ENCODE peak calls at places on chromosomes 12 and 14, in six cellular contexts. D, K, N, H, F and E are unnamed samples.

GRCh38 chr12:107610030-107610859 is 75.4 kb upstream of the PWP1 start:
- DNase-seq in D (no peak), K (peak; percentile 48), N (peak; percentile 19), H (no peak), F (no peak), E (peak; percentile 38)

GRCh38 chr12:104569348-104570173 is 112.8 kb downstream of the CHST11 start:
- DNase-seq in D (peak; percentile 86), K (no peak), N (no peak), H (no peak), F (no peak), E (no peak)

GRCh38 chr12:5650804-5651461 is 219.0 kb downstream of the NTF3 start:
- DNase-seq in D (no peak), K (no peak), N (no peak), H (no peak), F (no peak), E (no peak)

GRCh38 chr14:86221755-86222154 is 691.8 kb downstream of the FLRT2 start:
- DNase-seq in D (no peak), K (peak; percentile 50), N (no peak), H (no peak), F (no peak), E (peak; percentile 11)

GRCh38 chr12:119208626-119209061 is 29.9 kb downstream of the HSPB8 start:
- DNase-seq in D (no peak), K (peak; percentile 38), N (peak; percentile 82), H (peak; percentile 53), F (peak; percentile 83), E (peak; percentile 53)

GRCh38 chr12:95774311-95775045 is 16.1 kb downstream of the NTN4 start:
- DNase-seq in D (no peak), K (peak; percentile 79), N (no peak), H (no peak), F (no peak), E (no peak)

GRCh38 chr14:35878272-35879140 is 52.4 kb downstream of the BRMS1L start:
- DNase-seq in D (no peak), K (peak; percentile 93), N (no peak), H (peak; percentile 42), F (peak; percentile 31), E (peak; percentile 68)

GRCh38 chr12:113002155-113002554 is 23.8 kb downstream of the OAS2 start:
- DNase-seq in D (no peak), K (no peak), N (no peak), H (no peak), F (no peak), E (no peak)

GRCh38 chr12:104166465-104166864 is 28.5 kb upstream of the NFYB start:
- DNase-seq in D (no peak), K (peak; percentile 60), N (peak; percentile 9), H (no peak), F (peak; percentile 13), E (no peak)

GRCh38 chr12:25995906-25996305 is 37.4 kb downstream of the RASSF8 start:
- DNase-seq in D (no peak), K (peak; percentile 60), N (no peak), H (no peak), F (no peak), E (no peak)

GRCh38 chr14:104345316-104346111 is 207.1 kb downstream of the KIF26A start:
- DNase-seq in D (no peak), K (no peak), N (no peak), H (no peak), F (no peak), E (no peak)

GRCh38 chr12:21910642-21911041 is 30.6 kb downstream of the ABCC9 start:
- DNase-seq in D (no peak), K (no peak), N (no peak), H (no peak), F (no peak), E (no peak)

GRCh38 chr14:94009767-94010166 is 12.7 kb downstream of the CCDC197 start:
- DNase-seq in D (no peak), K (peak; percentile 63), N (no peak), H (no peak), F (no peak), E (peak; percentile 22)

GRCh38 chr12:67893003-67893402 is 96.2 kb upstream of the IFNG-AS1 start:
- DNase-seq in D (no peak), K (no peak), N (no peak), H (no peak), F (no peak), E (no peak)

GRCh38 chr14:103102689-103103260 is 8.2 kb downstream of the EXOC3L4 start:
- DNase-seq in D (no peak), K (no peak), N (no peak), H (no peak), F (no peak), E (no peak)

GRCh38 chr14:91889477-91890211 is 22.3 kb upstream of the TC2N start:
- DNase-seq in D (no peak), K (no peak), N (peak; percentile 50), H (no peak), F (peak; percentile 59), E (no peak)

GRCh38 chr12:8078400-8078799 is 3.7 kb upstream of the NECAP1 start:
- DNase-seq in D (no peak), K (peak; percentile 87), N (no peak), H (peak; percentile 31), F (peak; percentile 20), E (peak; percentile 54)

GRCh38 chr12:7693793-7694192 is 1.8 kb downstream of the GDF3 start:
- DNase-seq in D (no peak), K (no peak), N (no peak), H (no peak), F (no peak), E (no peak)

GRCh38 chr12:111438501-111438900 is 32.8 kb downstream of the SH2B3 start:
- DNase-seq in D (peak; percentile 89), K (peak; percentile 51), N (peak; percentile 56), H (no peak), F (no peak), E (peak; percentile 31)

GRCh38 chr12:124397807-124398577 is 103.1 kb downstream of the RFLNA start:
- DNase-seq in D (no peak), K (peak; percentile 41), N (no peak), H (peak; percentile 81), F (no peak), E (peak; percentile 31)

GRCh38 chr12:47907851-47908454 is 3.2 kb upstream of the VDR start:
- DNase-seq in D (no peak), K (no peak), N (no peak), H (no peak), F (no peak), E (no peak)

GRCh38 chr12:106971065-106971464 is 15.4 kb downstream of the TMEM263 start:
- DNase-seq in D (no peak), K (no peak), N (no peak), H (no peak), F (no peak), E (no peak)

GRCh38 chr12:91043408-91043807 is 14.4 kb downstream of the KERA start:
- DNase-seq in D (no peak), K (no peak), N (no peak), H (no peak), F (no peak), E (no peak)

GRCh38 chr12:89762498-89763170 is 54.0 kb upstream of the ATP2B1 start:
- DNase-seq in D (no peak), K (no peak), N (no peak), H (no peak), F (no peak), E (no peak)

GRCh38 chr14:40204441-40205175 is 772.4 kb upstream of the FBXO33 start:
- DNase-seq in D (no peak), K (no peak), N (no peak), H (no peak), F (no peak), E (no peak)

GRCh38 chr14:104731249-104731924 is 7.4 kb downstream of the ADSS1 start:
- DNase-seq in D (no peak), K (no peak), N (peak; percentile 9), H (no peak), F (no peak), E (no peak)

GRCh38 chr14:44565968-44566367 is 58.9 kb upstream of the FSCB start:
- DNase-seq in D (no peak), K (no peak), N (no peak), H (no peak), F (no peak), E (no peak)

DNA sequence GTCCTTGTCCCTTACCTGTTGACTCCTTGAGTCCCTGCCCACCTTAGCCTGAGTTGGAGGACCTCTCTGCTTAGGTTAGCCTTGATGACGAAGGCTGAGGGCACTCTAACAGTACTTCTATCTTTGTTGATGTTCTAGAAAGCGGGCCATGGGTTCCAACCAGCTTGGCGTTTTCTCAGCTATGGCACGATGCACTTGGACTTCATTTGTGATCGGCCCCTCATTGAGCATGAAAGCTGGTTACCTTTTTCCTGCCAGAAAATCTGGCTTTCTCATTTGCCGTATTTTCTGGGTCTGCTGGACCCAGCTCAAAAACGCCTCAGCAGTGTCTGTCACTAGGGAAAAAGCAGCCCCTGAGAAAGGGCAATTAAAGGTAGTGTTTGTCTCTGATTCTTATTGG is 290.8 kb downstream of the EMP1 start:
- DNase-seq in D (no peak), K (no peak), N (no peak), H (no peak), F (no peak), E (no peak)
- H3K36me3 ChIP-seq in D (no peaks in the 10 kb centered on the region), K (no peaks in the 10 kb centered on the region), N (no peaks in the 10 kb centered on the region), H (no peaks in the 10 kb centered on the region), F (no peaks in the 10 kb centered on the region), E (no peaks in the 10 kb centered on the region)

GRCh38 chr12:126819554-126819953 is 1447.4 kb upstream of the TMEM132C start:
- DNase-seq in D (no peak), K (no peak), N (no peak), H (no peak), F (no peak), E (no peak)
- H3K9me3 ChIP-seq in D (no peaks in the 10 kb centered on the region), K (peaks cover 19% of the 10 kb centered on the region), N (no peaks in the 10 kb centered on the region), H (no peaks in the 10 kb centered on the region), F (peaks cover 14% of the 10 kb centered on the region), E (peaks cover 3% of the 10 kb centered on the region)

DNA sequence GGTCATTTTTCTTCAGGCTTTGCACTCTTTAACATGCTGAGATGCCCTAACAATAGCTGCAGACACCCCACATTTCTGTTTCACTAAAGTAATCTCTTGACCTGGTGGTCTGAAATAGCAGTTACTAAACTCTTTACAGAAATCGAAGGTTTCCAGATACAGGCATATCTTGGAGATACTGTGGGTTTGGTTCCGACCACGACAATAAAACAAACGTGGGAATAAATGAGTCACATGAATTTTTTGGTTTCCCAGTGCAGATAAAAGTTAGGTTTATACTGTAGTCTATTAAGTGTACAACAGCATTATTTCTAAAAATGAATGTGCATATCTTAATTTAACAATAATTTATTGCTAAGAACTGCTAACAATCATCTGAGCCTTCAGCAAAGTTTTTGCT is 208.7 kb downstream of the EGLN3 start:
- DNase-seq in D (no peak), K (no peak), N (no peak), H (no peak), F (no peak), E (no peak)
- H3K36me3 ChIP-seq in D (no peaks in the 10 kb centered on the region), K (no peaks in the 10 kb centered on the region), N (no peaks in the 10 kb centered on the region), H (no peaks in the 10 kb centered on the region), F (no peaks in the 10 kb centered on the region), E (no peaks in the 10 kb centered on the region)

GRCh38 chr14:105864116-105864515 is 337.7 kb downstream of the TMEM121 start:
- DNase-seq in D (peak; percentile 33), K (no peak), N (no peak), H (peak; percentile 6), F (no peak), E (no peak)

GRCh38 chr14:105865266-105865903 is 339.0 kb downstream of the TMEM121 start:
- DNase-seq in D (peak; percentile 72), K (no peak), N (no peak), H (no peak), F (no peak), E (no peak)

GRCh38 chr14:105865904-105866840 is 339.8 kb downstream of the TMEM121 start:
- DNase-seq in D (peak; percentile 61), K (no peak), N (no peak), H (peak; percentile 9), F (no peak), E (no peak)

GRCh38 chr14:105863296-105864108 is 337.1 kb downstream of the TMEM121 start:
- DNase-seq in D (peak; percentile 75), K (no peak), N (peak; percentile 4), H (peak; percentile 5), F (no peak), E (no peak)

GRCh38 chr14:105864651-105865265 is 338.4 kb downstream of the TMEM121 start:
- DNase-seq in D (peak; percentile 54), K (no peak), N (no peak), H (peak; percentile 8), F (no peak), E (no peak)
- H3K9me3 ChIP-seq in D (no peaks in the 10 kb centered on the region), K (peaks cover 59% of the 10 kb centered on the region), N (no peaks in the 10 kb centered on the region), H (no peaks in the 10 kb centered on the region), F (no peaks in the 10 kb centered on the region), E (no peaks in the 10 kb centered on the region)